ENCODE peak calls at places on chromosome 22, in nine cellular contexts. E, G, V, W, I, J, T, H and P are unnamed samples.

GRCh38 chr22:47558828-47559700 is 796.6 kb downstream of the TBC1D22A start:
- DNase-seq in W (no peak), E (no peak), J (no peak), H (no peak), G (no peak), V (no peak), T (no peak), I (no peak), P (no peak)

GRCh38 chr22:41482319-41482935 is 13.5 kb downstream of the ACO2 start:
- DNase-seq in V (no peak), J (no peak), I (no peak), G (no peak), E (no peak), W (no peak), T (no peak), H (no peak), P (no peak)

GRCh38 chr22:31929126-31929928 is 15.0 kb upstream of the YWHAH start:
- DNase-seq in J (no peak), T (no peak), W (no peak), V (no peak), I (no peak), E (no peak), G (peak; percentile 82), H (no peak), P (peak; percentile 30)

GRCh38 chr22:50577987-50578775 is at the start of gene CPT1B:
- DNase-seq in J (no peak), I (no peak), T (no peak), W (no peak), H (no peak), G (no peak), E (peak; percentile 35), V (no peak), P (peak; percentile 64)

GRCh38 chr22:43743131-43743530 is 69.0 kb downstream of the EFCAB6 start:
- DNase-seq in J (no peak), V (peak; percentile 19), E (no peak), H (no peak), W (no peak), T (no peak), G (peak; percentile 27), I (no peak), P (no peak)

GRCh38 chr22:42688241-42688913 is 32.3 kb downstream of the A4GALT start:
- DNase-seq in W (peak; percentile 63), J (no peak), I (no peak), V (peak; percentile 88), E (peak; percentile 98), G (peak; percentile 86), H (peak; percentile 53), T (no peak), P (peak; percentile 92)

GRCh38 chr22:20027966-20028854 is 7.3 kb downstream of the TANGO2 start:
- DNase-seq in G (no peak), T (no peak), H (no peak), V (peak; percentile 43), J (no peak), I (no peak), E (peak; percentile 31), W (peak; percentile 1), P (no peak)

GRCh38 chr22:30239421-30240405 is 6.8 kb downstream of the LIF start:
- DNase-seq in I (no peak), H (no peak), J (no peak), V (no peak), T (no peak), W (no peak), E (no peak), G (no peak), P (no peak)

GRCh38 chr22:42114721-42115120 is 15.9 kb downstream of the CYP2D6 start:
- DNase-seq in H (no peak), T (no peak), V (peak; percentile 50), I (no peak), J (no peak), E (peak; percentile 26), W (no peak), G (peak; percentile 68), P (no peak)